ENCODE peak calls at places on chromosome 10, in six cellular contexts. R is SK-N-SH, X is suprapubic skin, O is A549, B is GM19239, P is coronary artery. F is an unnamed sample.
A peak's percentile ranks its signal among the peaks of the same experiment; 100 is the strongest.

GRCh38 chr10:7409045-7409731 is 1.6 kb downstream of the SFMBT2 start:
- DNase-seq in R (peak; percentile 74), X (peak; percentile 80), O (peak; percentile 46), B (no peak), P (no peak), F (no peak)

GRCh38 chr10:89302628-89303027 is 782 bp downstream of the IFIT2 start:
- DNase-seq in R (no peak), X (no peak), O (no peak), B (no peak), P (no peak), F (no peak)

GRCh38 chr10:108956149-108956548 is 967.2 kb downstream of the XPNPEP1 start:
- DNase-seq in R (no peak), X (no peak), O (no peak), B (no peak), P (no peak), F (no peak)

GRCh38 chr10:79381804-79382221 is 34.5 kb downstream of the PPIF start:
- DNase-seq in R (no peak), X (peak; percentile 85), O (no peak), B (no peak), P (peak; percentile 83), F (peak; percentile 88)

GRCh38 chr10:69056129-69056528 is 31.8 kb upstream of the SRGN start:
- DNase-seq in R (no peak), X (no peak), O (no peak), B (no peak), P (no peak), F (peak; percentile 82)

GRCh38 chr10:80924063-80924952 is 386.6 kb downstream of the SH2D4B start:
- DNase-seq in R (peak; percentile 15), X (no peak), O (peak; percentile 7), B (no peak), P (no peak), F (no peak)

GRCh38 chr10:51389415-51390342 is 309.7 kb downstream of the CSTF2T start:
- DNase-seq in R (peak; percentile 69), X (no peak), O (no peak), B (peak; percentile 59), P (no peak), F (no peak)

GRCh38 chr10:71598673-71599072 is 120.9 kb downstream of the C10orf105 start:
- DNase-seq in R (no peak), X (peak; percentile 95), O (no peak), B (no peak), P (peak; percentile 84), F (no peak)